ENCODE peak calls at places on chromosome 6, in seven cellular contexts. One of them, this sample, is unnamed.

GRCh38 chr6:53913286-53913685 is 118.5 kb downstream of the LRRC1 start:
- DNase-seq in Calu3: no peak
- DNase-seq in fibroblast of lung: no peak
- DNase-seq in kidney tubule cell: no peak
- DNase-seq in NK-92 treated with Interleukin-12 subunit alpha and Interleukin-12 subunit beta, amount 100 ng/mL, for 24 hours: no peak
- DNase-seq in activated CD4-positive, alpha-beta T cell treated with anti-CD3 and anti-CD28 coated beads, Interleukin-2, amount 50 U/mL, for 4 hours: no peak
- DNase-seq in progenitor cell of endocrine pancreas: no peak
- DNase-seq in this sample: no peak

GRCh38 chr6:26550250-26550993 is 12.3 kb downstream of the HMGN4 start:
- DNase-seq in Calu3: peak
- DNase-seq in fibroblast of lung: peak
- DNase-seq in kidney tubule cell: peak
- DNase-seq in NK-92 treated with Interleukin-12 subunit alpha and Interleukin-12 subunit beta, amount 100 ng/mL, for 24 hours: peak
- DNase-seq in activated CD4-positive, alpha-beta T cell treated with anti-CD3 and anti-CD28 coated beads, Interleukin-2, amount 50 U/mL, for 4 hours: no peak
- DNase-seq in progenitor cell of endocrine pancreas: peak
- DNase-seq in this sample: no peak

GRCh38 chr6:4637691-4638433 is 138.3 kb upstream of the CDYL start:
- DNase-seq in Calu3: no peak
- DNase-seq in fibroblast of lung: peak
- DNase-seq in kidney tubule cell: peak
- DNase-seq in NK-92 treated with Interleukin-12 subunit alpha and Interleukin-12 subunit beta, amount 100 ng/mL, for 24 hours: peak
- DNase-seq in activated CD4-positive, alpha-beta T cell treated with anti-CD3 and anti-CD28 coated beads, Interleukin-2, amount 50 U/mL, for 4 hours: no peak
- DNase-seq in progenitor cell of endocrine pancreas: no peak
- DNase-seq in this sample: no peak

GRCh38 chr6:40315055-40315454 is 272.1 kb downstream of the LRFN2 start:
- DNase-seq in Calu3: no peak
- DNase-seq in fibroblast of lung: no peak
- DNase-seq in kidney tubule cell: no peak
- DNase-seq in NK-92 treated with Interleukin-12 subunit alpha and Interleukin-12 subunit beta, amount 100 ng/mL, for 24 hours: no peak
- DNase-seq in activated CD4-positive, alpha-beta T cell treated with anti-CD3 and anti-CD28 coated beads, Interleukin-2, amount 50 U/mL, for 4 hours: no peak
- DNase-seq in progenitor cell of endocrine pancreas: no peak
- DNase-seq in this sample: no peak

GRCh38 chr6:42030585-42031506 is 19.5 kb upstream of the TAF8 start:
- DNase-seq in Calu3: no peak
- DNase-seq in fibroblast of lung: peak
- DNase-seq in kidney tubule cell: peak
- DNase-seq in NK-92 treated with Interleukin-12 subunit alpha and Interleukin-12 subunit beta, amount 100 ng/mL, for 24 hours: no peak
- DNase-seq in activated CD4-positive, alpha-beta T cell treated with anti-CD3 and anti-CD28 coated beads, Interleukin-2, amount 50 U/mL, for 4 hours: no peak
- DNase-seq in progenitor cell of endocrine pancreas: no peak
- DNase-seq in this sample: no peak

GRCh38 chr6:28794175-28795002 is 129.4 kb downstream of the TRIM27 start:
- DNase-seq in Calu3: peak
- DNase-seq in fibroblast of lung: peak
- DNase-seq in kidney tubule cell: peak
- DNase-seq in NK-92 treated with Interleukin-12 subunit alpha and Interleukin-12 subunit beta, amount 100 ng/mL, for 24 hours: no peak
- DNase-seq in activated CD4-positive, alpha-beta T cell treated with anti-CD3 and anti-CD28 coated beads, Interleukin-2, amount 50 U/mL, for 4 hours: no peak
- DNase-seq in progenitor cell of endocrine pancreas: no peak
- DNase-seq in this sample: no peak

GRCh38 chr6:2767327-2767985 is 2.3 kb downstream of the WRNIP1 start:
- DNase-seq in Calu3: no peak
- DNase-seq in fibroblast of lung: no peak
- DNase-seq in kidney tubule cell: no peak
- DNase-seq in NK-92 treated with Interleukin-12 subunit alpha and Interleukin-12 subunit beta, amount 100 ng/mL, for 24 hours: no peak
- DNase-seq in activated CD4-positive, alpha-beta T cell treated with anti-CD3 and anti-CD28 coated beads, Interleukin-2, amount 50 U/mL, for 4 hours: no peak
- DNase-seq in progenitor cell of endocrine pancreas: no peak
- DNase-seq in this sample: no peak

GRCh38 chr6:12557760-12558159 is 158.8 kb upstream of the PHACTR1 start:
- DNase-seq in Calu3: no peak
- DNase-seq in fibroblast of lung: no peak
- DNase-seq in kidney tubule cell: peak
- DNase-seq in NK-92 treated with Interleukin-12 subunit alpha and Interleukin-12 subunit beta, amount 100 ng/mL, for 24 hours: no peak
- DNase-seq in activated CD4-positive, alpha-beta T cell treated with anti-CD3 and anti-CD28 coated beads, Interleukin-2, amount 50 U/mL, for 4 hours: no peak
- DNase-seq in progenitor cell of endocrine pancreas: no peak
- DNase-seq in this sample: no peak

GRCh38 chr6:123415844-123416468 is 220.8 kb downstream of the TRDN start:
- DNase-seq in Calu3: peak
- DNase-seq in fibroblast of lung: peak
- DNase-seq in kidney tubule cell: peak
- DNase-seq in NK-92 treated with Interleukin-12 subunit alpha and Interleukin-12 subunit beta, amount 100 ng/mL, for 24 hours: peak
- DNase-seq in activated CD4-positive, alpha-beta T cell treated with anti-CD3 and anti-CD28 coated beads, Interleukin-2, amount 50 U/mL, for 4 hours: peak
- DNase-seq in progenitor cell of endocrine pancreas: peak
- DNase-seq in this sample: peak

GRCh38 chr6:161395832-161396231 is 122.0 kb upstream of the AGPAT4 start:
- DNase-seq in Calu3: no peak
- DNase-seq in fibroblast of lung: no peak
- DNase-seq in kidney tubule cell: no peak
- DNase-seq in NK-92 treated with Interleukin-12 subunit alpha and Interleukin-12 subunit beta, amount 100 ng/mL, for 24 hours: no peak
- DNase-seq in activated CD4-positive, alpha-beta T cell treated with anti-CD3 and anti-CD28 coated beads, Interleukin-2, amount 50 U/mL, for 4 hours: no peak
- DNase-seq in progenitor cell of endocrine pancreas: no peak
- DNase-seq in this sample: no peak

This sample was measured in C1 segment of cervical spinal cord.